ENCODE peak calls at places on chromosomes 11 and 22, in five cellular contexts. One of them, this sample, is unnamed.

GRCh38 chr11:70544774-70545625 is 146.7 kb downstream of the CTTN start:
- DNase-seq in IMR-90: peak
- DNase-seq in fibroblast of mammary gland: no peak
- DNase-seq in HFF-Myc: no peak
- DNase-seq in WTC11: peak
- DNase-seq in this sample: peak

GRCh38 chr22:30235687-30236170 is 10.8 kb downstream of the LIF start:
- DNase-seq in fibroblast of mammary gland: no peak
- DNase-seq in WTC11: no peak
- DNase-seq in HFF-Myc: no peak
- DNase-seq in IMR-90: peak
- DNase-seq in this sample: peak

GRCh38 chr11:61893981-61894380 is 2.6 kb upstream of the FADS3 start:
- DNase-seq in fibroblast of mammary gland: peak
- DNase-seq in WTC11: no peak
- DNase-seq in IMR-90: peak
- DNase-seq in HFF-Myc: no peak
- DNase-seq in this sample: peak

GRCh38 chr11:64744544-64745218 is 739 bp upstream of the RASGRP2 start:
- DNase-seq in WTC11: no peak
- DNase-seq in IMR-90: no peak
- DNase-seq in HFF-Myc: no peak
- DNase-seq in fibroblast of mammary gland: no peak
- DNase-seq in this sample: no peak

GRCh38 chr22:27149886-27150529 is 492.6 kb downstream of the MIAT start:
- DNase-seq in HFF-Myc: no peak
- DNase-seq in fibroblast of mammary gland: peak
- DNase-seq in IMR-90: peak
- DNase-seq in WTC11: no peak
- DNase-seq in this sample: no peak

GRCh38 chr22:46049726-46050450 is 72.9 kb upstream of the WNT7B start:
- DNase-seq in IMR-90: no peak
- DNase-seq in HFF-Myc: no peak
- DNase-seq in fibroblast of mammary gland: no peak
- DNase-seq in WTC11: peak
- DNase-seq in this sample: no peak

GRCh38 chr11:28713850-28714249 is 605.7 kb downstream of the METTL15 start:
- DNase-seq in WTC11: no peak
- DNase-seq in fibroblast of mammary gland: no peak
- DNase-seq in HFF-Myc: no peak
- DNase-seq in IMR-90: peak
- DNase-seq in this sample: peak

GRCh38 chr11:118878187-118878586 is 5.5 kb upstream of the CXCR5 start:
- DNase-seq in fibroblast of mammary gland: no peak
- DNase-seq in IMR-90: no peak
- DNase-seq in WTC11: no peak
- DNase-seq in HFF-Myc: no peak
- DNase-seq in this sample: no peak

DNA sequence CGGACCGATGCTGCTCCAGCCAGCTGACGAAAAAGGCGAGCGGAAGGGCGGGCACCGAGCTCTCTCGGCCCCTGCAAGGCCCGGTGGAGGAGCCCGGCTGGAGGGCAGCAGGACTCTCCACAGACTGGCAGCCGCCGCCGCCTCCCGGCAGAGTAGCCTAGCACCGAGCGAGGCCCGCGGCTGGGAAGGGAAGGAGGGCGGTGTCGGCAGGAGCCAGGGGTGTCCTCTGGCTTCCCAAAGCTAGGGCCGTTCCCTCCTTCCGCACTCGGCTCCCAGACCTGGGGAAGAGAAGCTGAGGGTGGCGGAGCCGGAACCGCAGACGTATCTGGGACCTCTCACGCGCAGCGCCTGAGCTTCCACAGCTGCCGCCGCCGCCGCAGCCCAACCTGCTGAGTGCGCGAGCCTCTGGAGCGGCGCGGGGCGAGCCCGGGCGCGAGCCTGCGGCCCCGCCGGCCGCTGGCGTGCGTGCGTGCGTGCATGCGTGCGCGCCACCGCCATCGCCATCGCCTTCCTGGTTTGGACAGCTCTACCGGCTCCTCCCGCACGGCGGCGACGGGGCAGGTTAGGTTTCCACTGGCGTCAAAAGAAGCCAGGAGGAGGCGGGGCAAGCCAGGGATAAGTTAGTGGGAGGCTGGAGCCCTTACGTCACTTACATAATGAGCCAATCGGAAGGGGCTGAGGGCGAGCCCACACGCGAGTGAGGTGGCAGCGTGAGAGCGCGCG is at the start of gene RAB6A:
- DNase-seq in IMR-90: peak
- DNase-seq in WTC11: peak
- DNase-seq in fibroblast of mammary gland: peak
- DNase-seq in HFF-Myc: peak
- DNase-seq in this sample: peak
- TF ChIP-seq CTCF in IMR-90: peak
- TF ChIP-seq CTCF in WTC11: no peak
- TF ChIP-seq CTCF in fibroblast of mammary gland: no peak
- TF ChIP-seq CTCF in HFF-Myc: no peak
- TF ChIP-seq CTCF in this sample: peak

GRCh38 chr22:37178350-37179125 is 9.5 kb downstream of the C1QTNF6 start:
- DNase-seq in fibroblast of mammary gland: peak
- DNase-seq in WTC11: no peak
- DNase-seq in HFF-Myc: no peak
- DNase-seq in IMR-90: no peak
- DNase-seq in this sample: peak

GRCh38 chr22:37176464-37177061 is 11.5 kb downstream of the C1QTNF6 start:
- DNase-seq in IMR-90: peak
- DNase-seq in WTC11: no peak
- DNase-seq in HFF-Myc: no peak
- DNase-seq in fibroblast of mammary gland: peak
- DNase-seq in this sample: peak

GRCh38 chr22:37177755-37178154 is 10.3 kb downstream of the C1QTNF6 start:
- DNase-seq in HFF-Myc: no peak
- DNase-seq in WTC11: no peak
- DNase-seq in fibroblast of mammary gland: no peak
- DNase-seq in IMR-90: no peak
- DNase-seq in this sample: no peak

GRCh38 chr22:37175414-37176144 is 12.5 kb downstream of the C1QTNF6 start:
- DNase-seq in HFF-Myc: no peak
- DNase-seq in IMR-90: no peak
- DNase-seq in fibroblast of mammary gland: peak
- DNase-seq in WTC11: peak
- DNase-seq in this sample: no peak

GRCh38 chr22:37177221-37177620 is 10.8 kb downstream of the C1QTNF6 start:
- DNase-seq in IMR-90: no peak
- DNase-seq in HFF-Myc: no peak
- DNase-seq in WTC11: no peak
- DNase-seq in fibroblast of mammary gland: no peak
- DNase-seq in this sample: no peak
- TF ChIP-seq CTCF in IMR-90: no peak
- TF ChIP-seq CTCF in HFF-Myc: no peak
- TF ChIP-seq CTCF in WTC11: no peak
- TF ChIP-seq CTCF in fibroblast of mammary gland: no peak
- TF ChIP-seq CTCF in this sample: no peak

GRCh38 chr11:6608726-6609501 is 3.1 kb downstream of the TAF10 start:
- DNase-seq in IMR-90: no peak
- DNase-seq in WTC11: no peak
- DNase-seq in HFF-Myc: no peak
- DNase-seq in fibroblast of mammary gland: peak
- DNase-seq in this sample: peak

GRCh38 chr11:6604081-6604626 is 580 bp downstream of the ILK start:
- DNase-seq in IMR-90: peak
- DNase-seq in fibroblast of mammary gland: peak
- DNase-seq in WTC11: peak
- DNase-seq in HFF-Myc: peak
- DNase-seq in this sample: peak

GRCh38 chr11:6607190-6607635 is 3.6 kb downstream of the ILK start:
- DNase-seq in WTC11: no peak
- DNase-seq in IMR-90: no peak
- DNase-seq in fibroblast of mammary gland: no peak
- DNase-seq in HFF-Myc: no peak
- DNase-seq in this sample: peak

GRCh38 chr11:6608011-6608410 is 4.0 kb downstream of the TAF10 start:
- DNase-seq in IMR-90: no peak
- DNase-seq in HFF-Myc: no peak
- DNase-seq in WTC11: no peak
- DNase-seq in fibroblast of mammary gland: no peak
- DNase-seq in this sample: no peak

DNA sequence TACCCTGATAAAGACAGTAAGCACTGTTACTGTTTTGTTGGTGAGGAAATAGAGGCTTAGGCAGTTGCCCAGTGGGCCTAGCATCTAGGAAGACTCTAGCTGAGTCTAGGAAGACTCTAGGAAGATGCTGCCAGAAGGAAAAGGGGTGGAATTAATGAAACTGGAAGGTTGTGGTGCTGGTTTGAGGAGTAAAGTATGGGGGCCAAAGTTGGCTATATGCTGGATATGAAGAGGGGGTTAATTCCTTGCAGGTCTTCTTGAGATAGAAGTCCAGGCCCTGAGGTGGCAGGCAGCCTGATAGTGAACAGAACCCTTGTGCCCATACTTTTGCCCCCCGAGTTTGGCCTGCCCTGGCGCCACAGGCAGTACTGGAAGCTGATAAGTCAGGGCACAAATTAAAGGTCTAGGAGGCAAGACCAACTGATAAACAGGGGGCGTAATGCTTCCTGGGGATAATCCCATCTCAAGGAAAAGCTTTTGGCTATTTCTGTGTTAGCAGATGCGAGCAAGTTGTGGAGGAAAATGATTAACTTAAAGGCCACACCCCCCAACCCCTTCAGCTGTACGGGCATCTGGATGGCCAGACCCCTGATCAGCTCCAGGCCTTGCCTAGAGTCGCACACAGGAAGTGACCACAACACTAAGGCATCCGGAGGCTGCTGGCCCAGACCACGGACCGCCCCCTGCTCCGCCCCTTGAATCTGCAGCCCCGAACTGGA is 3.1 kb downstream of the ILK start:
- DNase-seq in fibroblast of mammary gland: peak
- DNase-seq in HFF-Myc: peak
- DNase-seq in WTC11: peak
- DNase-seq in IMR-90: peak
- DNase-seq in this sample: peak
- TF ChIP-seq CTCF in fibroblast of mammary gland: no peak
- TF ChIP-seq CTCF in HFF-Myc: no peak
- TF ChIP-seq CTCF in WTC11: no peak
- TF ChIP-seq CTCF in IMR-90: no peak
- TF ChIP-seq CTCF in this sample: no peak

DNA sequence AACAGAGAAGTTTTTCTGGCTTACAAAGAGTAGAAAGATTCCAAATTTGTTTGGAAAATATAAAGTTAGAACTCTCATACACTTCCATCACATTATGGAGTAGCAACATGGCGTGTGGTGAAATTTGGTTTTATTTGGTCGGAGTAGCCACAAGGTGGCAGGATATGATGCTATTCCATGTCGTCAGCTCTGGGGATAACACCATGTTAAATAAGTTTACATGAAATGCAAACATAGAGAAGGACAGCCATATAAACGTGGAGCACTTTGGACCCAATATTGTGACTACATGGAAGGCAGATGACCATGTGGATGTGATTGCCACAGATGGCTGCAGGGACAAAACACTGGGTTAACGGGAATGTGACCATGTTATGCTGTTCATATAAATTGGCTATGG is 21.1 kb downstream of the OR5M11 start:
- DNase-seq in WTC11: peak
- DNase-seq in fibroblast of mammary gland: no peak
- DNase-seq in HFF-Myc: no peak
- DNase-seq in IMR-90: no peak
- DNase-seq in this sample: no peak
- TF ChIP-seq CTCF in WTC11: no peak
- TF ChIP-seq CTCF in fibroblast of mammary gland: no peak
- TF ChIP-seq CTCF in HFF-Myc: no peak
- TF ChIP-seq CTCF in IMR-90: no peak
- TF ChIP-seq CTCF in this sample: no peak

GRCh38 chr11:59676205-59676604 is 7.4 kb upstream of the PATL1 start:
- DNase-seq in fibroblast of mammary gland: no peak
- DNase-seq in WTC11: no peak
- DNase-seq in HFF-Myc: no peak
- DNase-seq in IMR-90: no peak
- DNase-seq in this sample: no peak

GRCh38 chr11:59678118-59678812 is 9.4 kb upstream of the PATL1 start:
- DNase-seq in WTC11: no peak
- DNase-seq in IMR-90: no peak
- DNase-seq in HFF-Myc: no peak
- DNase-seq in fibroblast of mammary gland: peak
- DNase-seq in this sample: peak

GRCh38 chr11:59679347-59679746 is 10.5 kb upstream of the PATL1 start:
- DNase-seq in WTC11: no peak
- DNase-seq in IMR-90: no peak
- DNase-seq in HFF-Myc: no peak
- DNase-seq in fibroblast of mammary gland: no peak
- DNase-seq in this sample: no peak

GRCh38 chr11:59678813-59679165 is 10.0 kb upstream of the PATL1 start:
- DNase-seq in IMR-90: no peak
- DNase-seq in HFF-Myc: no peak
- DNase-seq in fibroblast of mammary gland: no peak
- DNase-seq in WTC11: no peak
- DNase-seq in this sample: no peak

DNA sequence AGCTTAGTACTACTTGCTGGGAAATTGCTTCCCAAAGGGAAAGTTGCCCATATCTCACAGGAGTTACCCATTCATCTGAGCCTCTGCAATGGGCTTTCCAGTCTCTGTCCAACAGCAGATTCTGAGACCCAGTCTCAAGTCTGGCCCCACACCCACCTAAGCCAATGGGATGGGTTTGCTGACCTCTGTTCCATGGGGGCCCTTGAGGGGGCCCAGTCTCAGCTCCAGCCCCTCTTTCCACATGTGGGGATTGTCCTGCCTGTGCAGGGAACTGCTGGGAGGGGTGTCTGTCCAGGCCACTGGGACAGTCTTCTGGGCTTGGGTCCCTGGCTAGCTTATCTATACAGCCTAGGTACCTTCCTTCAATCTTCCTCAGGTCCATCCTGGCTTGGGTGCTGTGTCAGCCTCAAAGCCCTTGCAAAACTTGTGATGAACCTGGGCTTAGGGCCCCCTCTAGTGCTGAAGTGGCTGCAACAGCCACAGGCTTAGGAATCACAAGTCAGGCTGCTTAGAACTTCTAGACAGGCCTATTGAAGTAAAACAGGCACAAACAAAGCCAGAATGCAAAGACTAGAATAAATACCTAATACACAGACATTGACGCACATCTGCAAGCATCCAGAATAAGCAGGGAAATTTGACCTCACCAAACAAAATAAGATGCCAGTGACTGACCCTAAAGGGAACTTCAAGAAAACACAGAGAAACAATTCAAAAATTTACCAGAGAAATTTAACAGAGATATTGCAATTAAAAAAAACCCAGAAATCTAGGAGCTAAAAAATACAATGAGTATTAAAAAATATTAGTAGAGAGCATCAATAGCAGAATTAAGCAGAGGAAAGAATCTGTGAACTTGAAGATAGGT is 11.7 kb upstream of the PATL1 start:
- DNase-seq in HFF-Myc: no peak
- DNase-seq in WTC11: peak
- DNase-seq in IMR-90: peak
- DNase-seq in fibroblast of mammary gland: peak
- DNase-seq in this sample: peak
- TF ChIP-seq CTCF in HFF-Myc: peak
- TF ChIP-seq CTCF in WTC11: peak
- TF ChIP-seq CTCF in IMR-90: peak
- TF ChIP-seq CTCF in fibroblast of mammary gland: peak
- TF ChIP-seq CTCF in this sample: peak